ENCODE peak calls at places on chromosome 21, in nine cellular contexts. A is iris pigment epithelial cell; M is NCI-H774; G is midbrain; Q is stimulated activated CD8-positive, alpha-beta memory T cell treated with anti-CD3 and anti-CD28 coated beads, Interleukin-4, amount 100 ng/mL, for 1 hour; T is T-helper 1 cell; K is IMR-90; R is activated gamma-delta T cell treated with Interleukin-2 at 50 U/mL for 16 hours; X is AG08396. L is an unnamed sample.

GRCh38 chr21:16770279-16770678 is 742.6 kb upstream of the CXADR start:
- DNase-seq in A (no peak), M (no peak), G (no peak), Q (no peak), T (no peak), K (no peak), R (no peak), X (no peak), L (no peak)

GRCh38 chr21:43930848-43931384 is 65.9 kb downstream of the AGPAT3 start:
- DNase-seq in A (no peak), M (no peak), G (no peak), Q (no peak), T (no peak), K (no peak), R (no peak), X (no peak), L (no peak)

GRCh38 chr21:36321325-36322082 is 1.5 kb downstream of the MORC3 start:
- DNase-seq in A (peak), M (no peak), G (peak), Q (no peak), T (no peak), K (peak), R (no peak), X (peak), L (peak)

GRCh38 chr21:44334637-44335030 is 4.6 kb downstream of the CFAP410 start:
- DNase-seq in A (no peak), M (no peak), G (no peak), Q (no peak), T (no peak), K (no peak), R (no peak), X (no peak), L (no peak)

GRCh38 chr21:28240586-28240985 is 752.1 kb downstream of the LTN1 start:
- DNase-seq in A (peak), M (no peak), G (no peak), Q (no peak), T (no peak), K (peak), R (no peak), X (peak), L (no peak)

GRCh38 chr21:25895565-25896205 is 160.9 kb downstream of the GABPA start:
- DNase-seq in A (peak), M (no peak), G (peak), Q (no peak), T (no peak), K (peak), R (no peak), X (peak), L (no peak)

GRCh38 chr21:35658242-35658641 is 402.1 kb downstream of the SETD4 start:
- DNase-seq in A (peak), M (no peak), G (peak), Q (no peak), T (no peak), K (peak), R (no peak), X (peak), L (no peak)

GRCh38 chr21:15028186-15028585 is 36.6 kb downstream of the NRIP1 start:
- DNase-seq in A (no peak), M (no peak), G (no peak), Q (no peak), T (no peak), K (no peak), R (no peak), X (no peak), L (peak)

GRCh38 chr21:29181799-29182470 is 51.5 kb downstream of the MAP3K7CL start:
- DNase-seq in A (peak), M (no peak), G (no peak), Q (no peak), T (no peak), K (peak), R (no peak), X (peak), L (no peak)

GRCh38 chr21:29102791-29103257 is 27.6 kb upstream of the MAP3K7CL start:
- DNase-seq in A (peak), M (no peak), G (no peak), Q (no peak), T (no peak), K (peak), R (no peak), X (peak), L (no peak)